ENCODE peak calls at places on chromosomes 2 and 18, in nine cellular contexts. One of them, this sample, is unnamed.

GRCh38 chr2:160105366-160105765 is 43.0 kb upstream of the PLA2R1 start:
- DNase-seq in LHCN-M2: no peak
- DNase-seq in kidney tubule cell: no peak
- DNase-seq in amniotic stem cell: no peak
- DNase-seq in left ventricle myocardium inferior: no peak
- DNase-seq in transverse colon: no peak
- DNase-seq in ELR: no peak
- DNase-seq in T1000: no peak
- DNase-seq in stimulated activated CD4-positive, alpha-beta T cell treated with anti-CD3 and anti-CD28 coated beads, Interleukin-12 subunit alpha, Interleukin-12 subunit beta, amount 100 ng/mL, for 4 hours: no peak
- DNase-seq in this sample: no peak

GRCh38 chr18:5894215-5894612 is 1.1 kb downstream of the TMEM200C start:
- DNase-seq in T1000: no peak
- DNase-seq in stimulated activated CD4-positive, alpha-beta T cell treated with anti-CD3 and anti-CD28 coated beads, Interleukin-12 subunit alpha, Interleukin-12 subunit beta, amount 100 ng/mL, for 4 hours: no peak
- DNase-seq in ELR: no peak
- DNase-seq in transverse colon: no peak
- DNase-seq in LHCN-M2: no peak
- DNase-seq in left ventricle myocardium inferior: no peak
- DNase-seq in amniotic stem cell: no peak
- DNase-seq in kidney tubule cell: no peak
- DNase-seq in this sample: no peak

GRCh38 chr18:3726241-3726951 is 276.4 kb downstream of the TGIF1 start:
- DNase-seq in amniotic stem cell: no peak
- DNase-seq in LHCN-M2: no peak
- DNase-seq in ELR: no peak
- DNase-seq in left ventricle myocardium inferior: no peak
- DNase-seq in transverse colon: no peak
- DNase-seq in kidney tubule cell: peak
- DNase-seq in T1000: no peak
- DNase-seq in stimulated activated CD4-positive, alpha-beta T cell treated with anti-CD3 and anti-CD28 coated beads, Interleukin-12 subunit alpha, Interleukin-12 subunit beta, amount 100 ng/mL, for 4 hours: no peak
- DNase-seq in this sample: no peak

GRCh38 chr2:68709421-68709911 is 25.1 kb upstream of the ARHGAP25 start:
- DNase-seq in LHCN-M2: peak
- DNase-seq in stimulated activated CD4-positive, alpha-beta T cell treated with anti-CD3 and anti-CD28 coated beads, Interleukin-12 subunit alpha, Interleukin-12 subunit beta, amount 100 ng/mL, for 4 hours: no peak
- DNase-seq in transverse colon: no peak
- DNase-seq in T1000: peak
- DNase-seq in kidney tubule cell: peak
- DNase-seq in left ventricle myocardium inferior: no peak
- DNase-seq in amniotic stem cell: peak
- DNase-seq in ELR: peak
- DNase-seq in this sample: peak

GRCh38 chr18:8890957-8891464 is 185.7 kb downstream of the MTCL1 start:
- DNase-seq in amniotic stem cell: peak
- DNase-seq in left ventricle myocardium inferior: no peak
- DNase-seq in T1000: peak
- DNase-seq in ELR: peak
- DNase-seq in stimulated activated CD4-positive, alpha-beta T cell treated with anti-CD3 and anti-CD28 coated beads, Interleukin-12 subunit alpha, Interleukin-12 subunit beta, amount 100 ng/mL, for 4 hours: no peak
- DNase-seq in transverse colon: no peak
- DNase-seq in LHCN-M2: peak
- DNase-seq in kidney tubule cell: peak
- DNase-seq in this sample: peak

GRCh38 chr2:218990052-218990451 is 3.2 kb downstream of the CRYBA2 start:
- DNase-seq in kidney tubule cell: no peak
- DNase-seq in T1000: no peak
- DNase-seq in left ventricle myocardium inferior: no peak
- DNase-seq in ELR: no peak
- DNase-seq in amniotic stem cell: no peak
- DNase-seq in LHCN-M2: no peak
- DNase-seq in transverse colon: no peak
- DNase-seq in stimulated activated CD4-positive, alpha-beta T cell treated with anti-CD3 and anti-CD28 coated beads, Interleukin-12 subunit alpha, Interleukin-12 subunit beta, amount 100 ng/mL, for 4 hours: no peak
- DNase-seq in this sample: no peak

GRCh38 chr2:66553370-66553769 is 118.4 kb downstream of the MEIS1 start:
- DNase-seq in ELR: no peak
- DNase-seq in left ventricle myocardium inferior: peak
- DNase-seq in LHCN-M2: no peak
- DNase-seq in kidney tubule cell: no peak
- DNase-seq in T1000: no peak
- DNase-seq in transverse colon: no peak
- DNase-seq in amniotic stem cell: no peak
- DNase-seq in stimulated activated CD4-positive, alpha-beta T cell treated with anti-CD3 and anti-CD28 coated beads, Interleukin-12 subunit alpha, Interleukin-12 subunit beta, amount 100 ng/mL, for 4 hours: no peak
- DNase-seq in this sample: no peak

GRCh38 chr2:74742486-74742885 is 88.4 kb downstream of the SEMA4F start:
- DNase-seq in ELR: no peak
- DNase-seq in T1000: no peak
- DNase-seq in stimulated activated CD4-positive, alpha-beta T cell treated with anti-CD3 and anti-CD28 coated beads, Interleukin-12 subunit alpha, Interleukin-12 subunit beta, amount 100 ng/mL, for 4 hours: no peak
- DNase-seq in LHCN-M2: peak
- DNase-seq in left ventricle myocardium inferior: no peak
- DNase-seq in transverse colon: no peak
- DNase-seq in amniotic stem cell: no peak
- DNase-seq in kidney tubule cell: no peak
- DNase-seq in this sample: no peak

GRCh38 chr2:96259497-96259921 is 6.3 kb downstream of the TMEM127 start:
- DNase-seq in ELR: no peak
- DNase-seq in left ventricle myocardium inferior: peak
- DNase-seq in kidney tubule cell: peak
- DNase-seq in transverse colon: peak
- DNase-seq in stimulated activated CD4-positive, alpha-beta T cell treated with anti-CD3 and anti-CD28 coated beads, Interleukin-12 subunit alpha, Interleukin-12 subunit beta, amount 100 ng/mL, for 4 hours: no peak
- DNase-seq in LHCN-M2: peak
- DNase-seq in amniotic stem cell: no peak
- DNase-seq in T1000: no peak
- DNase-seq in this sample: no peak

GRCh38 chr2:222733470-222733845 is 62.0 kb downstream of the MOGAT1 start:
- DNase-seq in LHCN-M2: no peak
- DNase-seq in stimulated activated CD4-positive, alpha-beta T cell treated with anti-CD3 and anti-CD28 coated beads, Interleukin-12 subunit alpha, Interleukin-12 subunit beta, amount 100 ng/mL, for 4 hours: no peak
- DNase-seq in T1000: no peak
- DNase-seq in ELR: no peak
- DNase-seq in transverse colon: no peak
- DNase-seq in amniotic stem cell: no peak
- DNase-seq in left ventricle myocardium inferior: no peak
- DNase-seq in kidney tubule cell: no peak
- DNase-seq in this sample: no peak

GRCh38 chr2:74893332-74893731 is 59.4 kb downstream of the HK2 start:
- DNase-seq in ELR: peak
- DNase-seq in amniotic stem cell: peak
- DNase-seq in kidney tubule cell: peak
- DNase-seq in T1000: peak
- DNase-seq in left ventricle myocardium inferior: no peak
- DNase-seq in stimulated activated CD4-positive, alpha-beta T cell treated with anti-CD3 and anti-CD28 coated beads, Interleukin-12 subunit alpha, Interleukin-12 subunit beta, amount 100 ng/mL, for 4 hours: no peak
- DNase-seq in transverse colon: no peak
- DNase-seq in LHCN-M2: peak
- DNase-seq in this sample: peak

GRCh38 chr18:76465630-76466409 is 29.2 kb downstream of the ZNF516 start:
- DNase-seq in kidney tubule cell: no peak
- DNase-seq in LHCN-M2: no peak
- DNase-seq in T1000: no peak
- DNase-seq in stimulated activated CD4-positive, alpha-beta T cell treated with anti-CD3 and anti-CD28 coated beads, Interleukin-12 subunit alpha, Interleukin-12 subunit beta, amount 100 ng/mL, for 4 hours: no peak
- DNase-seq in transverse colon: no peak
- DNase-seq in amniotic stem cell: no peak
- DNase-seq in ELR: no peak
- DNase-seq in left ventricle myocardium inferior: no peak
- DNase-seq in this sample: no peak

GRCh38 chr2:98663521-98664090 is 55.2 kb downstream of the UNC50 start:
- DNase-seq in kidney tubule cell: no peak
- DNase-seq in transverse colon: no peak
- DNase-seq in T1000: no peak
- DNase-seq in left ventricle myocardium inferior: no peak
- DNase-seq in LHCN-M2: no peak
- DNase-seq in ELR: no peak
- DNase-seq in amniotic stem cell: no peak
- DNase-seq in stimulated activated CD4-positive, alpha-beta T cell treated with anti-CD3 and anti-CD28 coated beads, Interleukin-12 subunit alpha, Interleukin-12 subunit beta, amount 100 ng/mL, for 4 hours: no peak
- DNase-seq in this sample: no peak